ENCODE peak calls at places on chromosome 12, in five cellular contexts. N is HCT116; Z is IMR-90; F is CD8-positive, alpha-beta T cell; I is fibroblast of the aortic adventitia. V is an unnamed sample.

GRCh38 chr12:12323606-12324005 is 26.4 kb downstream of the MANSC1 start:
- DNase-seq in F (no peak), N (no peak), I (no peak), Z (peak), V (no peak)

GRCh38 chr12:45292486-45293195 is 76.7 kb downstream of the ANO6 start:
- DNase-seq in N (no peak), I (no peak), Z (peak), F (no peak), V (no peak)

GRCh38 chr12:50661300-50662120 is 102.4 kb upstream of the ATF1 start:
- DNase-seq in Z (no peak), N (no peak), F (no peak), I (no peak), V (peak)

GRCh38 chr12:89461190-89461589 is 63.4 kb downstream of the GALNT4 start:
- DNase-seq in Z (peak), F (no peak), N (no peak), I (no peak), V (no peak)

GRCh38 chr12:31832740-31833540 is 104.1 kb upstream of the AMN1 start:
- DNase-seq in F (peak), I (no peak), N (no peak), Z (no peak), V (peak)

GRCh38 chr12:115443351-115443938 is 759.5 kb upstream of the TBX3 start:
- DNase-seq in I (no peak), Z (no peak), N (no peak), F (no peak), V (no peak)

GRCh38 chr12:114911196-114911595 is 227.2 kb upstream of the TBX3 start:
- DNase-seq in I (no peak), F (no peak), Z (no peak), N (no peak), V (no peak)

GRCh38 chr12:124232654-124232987 is 62.3 kb upstream of the RFLNA start:
- DNase-seq in F (no peak), I (no peak), N (no peak), Z (no peak), V (no peak)

GRCh38 chr12:124207049-124207448 is 87.8 kb upstream of the RFLNA start:
- DNase-seq in Z (no peak), N (no peak), I (no peak), F (no peak), V (no peak)

GRCh38 chr12:88706286-88706685 is 126.0 kb upstream of the KITLG start:
- DNase-seq in Z (no peak), I (peak), F (no peak), N (no peak), V (no peak)

GRCh38 chr12:85147331-85147730 is 111.2 kb downstream of the LRRIQ1 start:
- DNase-seq in N (no peak), I (no peak), F (no peak), Z (no peak), V (no peak)

GRCh38 chr12:116687888-116688287 is 50.0 kb downstream of the SPRING1 start:
- DNase-seq in F (peak), Z (no peak), N (peak), I (no peak), V (no peak)

GRCh38 chr12:88206636-88207035 is 64.5 kb downstream of the TMTC3 start:
- DNase-seq in F (no peak), I (peak), N (no peak), Z (peak), V (no peak)

GRCh38 chr12:54371328-54372112 is 7.2 kb upstream of the GPR84 start:
- DNase-seq in N (no peak), F (no peak), Z (no peak), I (peak), V (no peak)

GRCh38 chr12:27513155-27513824 is 10.7 kb upstream of the PPFIBP1 start:
- DNase-seq in F (no peak), N (no peak), I (no peak), Z (no peak), V (no peak)

GRCh38 chr12:69816082-69816481 is 8.9 kb upstream of the MYRFL start:
- DNase-seq in I (no peak), F (no peak), N (no peak), Z (no peak), V (no peak)

GRCh38 chr12:8038659-8039114 is 6.2 kb downstream of the FOXJ2 start:
- DNase-seq in Z (peak), F (peak), I (peak), N (no peak), V (no peak)

GRCh38 chr12:49810159-49810459 is 18.1 kb downstream of the NCKAP5L start:
- DNase-seq in Z (no peak), I (no peak), N (no peak), F (no peak), V (no peak)

GRCh38 chr12:93974252-93974651 is 174.1 kb upstream of the PLXNC1 start:
- DNase-seq in Z (no peak), I (peak), N (no peak), F (no peak), V (no peak)

GRCh38 chr12:117599849-117600248 is 238.4 kb upstream of the NOS1 start:
- DNase-seq in N (peak), F (no peak), I (no peak), Z (no peak), V (no peak)

GRCh38 chr12:20370001-20370381 is 1.7 kb downstream of the PDE3A start:
- DNase-seq in Z (no peak), N (no peak), I (peak), F (no peak), V (no peak)

GRCh38 chr12:65300679-65301349 is 22.3 kb downstream of the MSRB3 start:
- DNase-seq in I (peak), Z (peak), N (peak), F (no peak), V (no peak)

GRCh38 chr12:88471641-88472040 is 108.6 kb downstream of the KITLG start:
- DNase-seq in F (no peak), Z (peak), I (peak), N (peak), V (no peak)

GRCh38 chr12:108551556-108551955 is 9.4 kb downstream of the SART3 start:
- DNase-seq in N (no peak), I (peak), F (no peak), Z (peak), V (no peak)

GRCh38 chr12:4648099-4648498 is 752 bp downstream of the AKAP3 start:
- DNase-seq in N (no peak), F (no peak), Z (no peak), I (peak), V (no peak)

GRCh38 chr12:71541583-71541982 is 102.0 kb downstream of the LGR5 start:
- DNase-seq in N (no peak), I (no peak), Z (no peak), F (no peak), V (no peak)

GRCh38 chr12:48969160-48969771 is 2.3 kb downstream of the WNT10B start:
- DNase-seq in Z (no peak), I (no peak), F (no peak), N (no peak), V (no peak)

GRCh38 chr12:95784886-95785285 is 5.7 kb downstream of the NTN4 start:
- DNase-seq in F (no peak), N (no peak), Z (no peak), I (no peak), V (no peak)

GRCh38 chr12:27822076-27822712 is 42.2 kb upstream of the MANSC4 start:
- DNase-seq in N (peak), F (peak), Z (peak), I (peak), V (peak)

GRCh38 chr12:85653731-85654455 is 182.3 kb downstream of the RASSF9 start:
- DNase-seq in N (no peak), Z (no peak), I (no peak), F (no peak), V (no peak)

GRCh38 chr12:57520008-57520726 is at the start of gene DDIT3:
- DNase-seq in I (peak), F (peak), N (peak), Z (peak), V (peak)

DNA sequence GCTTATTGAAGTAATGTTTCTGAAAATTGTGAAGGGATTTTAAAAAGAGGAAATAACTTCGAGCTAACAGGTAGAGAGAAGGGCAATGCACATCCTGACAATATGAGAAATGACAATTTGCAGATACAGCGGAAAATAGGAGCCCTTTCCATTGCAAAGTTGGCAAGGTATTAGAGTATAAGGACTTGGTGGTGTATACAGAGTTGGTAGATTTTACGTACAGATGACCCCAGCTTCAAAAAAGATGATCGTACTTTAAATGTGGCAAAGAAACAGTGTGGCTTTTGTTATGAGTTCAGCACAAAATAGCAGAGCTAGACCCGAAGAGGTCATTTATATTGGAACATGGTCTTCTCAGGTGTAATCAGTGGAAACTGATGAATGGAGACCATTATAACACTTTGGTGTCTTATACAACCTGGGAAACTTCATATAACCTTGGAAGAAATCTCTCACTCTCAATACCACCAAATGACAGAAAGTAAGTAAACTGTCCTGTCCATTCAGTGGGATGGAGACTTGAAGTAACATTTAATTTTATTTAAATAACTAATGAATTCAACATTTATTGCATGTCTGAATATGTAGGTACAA is 2.3 kb downstream of the CLEC2B start:
- DNase-seq in Z (no peak), N (no peak), I (no peak), F (no peak), V (no peak)
- H3K4me3 ChIP-seq in Z (no peak), N (no peak), I (no peak), F (peak), V (no peak)

DNA sequence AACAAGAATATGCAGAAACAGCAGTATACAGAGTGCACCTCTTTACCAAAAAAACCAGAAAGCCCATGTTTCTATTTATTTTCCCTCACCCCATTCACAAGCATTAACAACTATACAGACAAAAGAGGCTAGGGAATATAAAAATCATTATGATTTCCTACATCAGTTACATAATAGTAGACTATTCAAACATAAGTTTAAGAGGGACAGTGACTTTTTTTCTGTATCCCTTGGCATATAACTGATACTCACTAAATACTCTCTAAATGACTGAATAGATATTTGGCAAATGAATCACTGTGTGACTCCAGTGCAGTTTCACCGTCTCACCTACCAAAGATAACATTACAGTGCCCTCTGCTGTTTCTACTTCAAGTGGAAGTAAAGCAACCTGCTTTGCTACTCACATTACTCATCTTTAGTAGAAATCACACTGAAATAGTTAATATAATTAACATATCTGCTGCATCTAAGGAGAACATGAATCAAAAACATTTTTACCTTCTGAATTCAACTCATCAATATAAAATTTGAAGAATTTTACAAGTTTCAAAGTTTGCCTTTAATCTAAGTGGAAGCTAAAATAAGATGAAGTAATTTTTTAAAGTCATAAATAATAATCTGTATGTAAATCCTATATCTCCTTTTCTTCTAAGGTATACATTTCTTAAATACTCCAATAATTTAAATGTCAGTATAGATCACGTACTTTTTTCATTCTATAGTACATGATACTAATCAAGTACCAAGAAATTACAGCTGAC is 103.8 kb downstream of the OSBPL8 start:
- DNase-seq in N (peak), F (no peak), I (peak), Z (peak), V (peak)
- H3K4me3 ChIP-seq in N (no peak), F (no peak), I (no peak), Z (no peak), V (no peak)

DNA sequence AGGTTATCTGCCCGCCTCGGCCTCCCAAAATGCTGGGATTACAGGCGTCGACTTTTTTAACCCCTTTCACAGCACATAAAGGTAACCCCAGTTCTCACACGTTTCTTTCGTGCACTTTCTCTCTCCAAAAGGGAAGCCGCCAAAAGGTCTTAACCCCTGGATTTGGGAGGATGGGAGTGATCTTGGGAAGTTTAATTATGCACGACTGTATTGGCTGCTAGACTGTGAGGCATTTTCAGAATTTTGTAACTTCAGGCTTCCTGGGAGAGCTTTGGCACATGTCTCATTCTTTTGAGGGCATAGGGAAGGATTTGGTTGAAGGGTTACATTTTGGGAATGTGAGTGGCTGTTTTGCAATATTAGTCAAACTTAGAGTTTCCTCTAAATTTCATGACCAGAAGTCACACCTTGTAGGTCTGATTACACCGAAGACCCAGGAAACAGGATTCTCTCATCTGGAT is 1.4 kb upstream of the SMARCC2 start:
- DNase-seq in N (no peak), F (no peak), I (no peak), Z (no peak), V (no peak)
- H3K4me3 ChIP-seq in N (peak), F (peak), I (no peak), Z (no peak), V (peak)

DNA sequence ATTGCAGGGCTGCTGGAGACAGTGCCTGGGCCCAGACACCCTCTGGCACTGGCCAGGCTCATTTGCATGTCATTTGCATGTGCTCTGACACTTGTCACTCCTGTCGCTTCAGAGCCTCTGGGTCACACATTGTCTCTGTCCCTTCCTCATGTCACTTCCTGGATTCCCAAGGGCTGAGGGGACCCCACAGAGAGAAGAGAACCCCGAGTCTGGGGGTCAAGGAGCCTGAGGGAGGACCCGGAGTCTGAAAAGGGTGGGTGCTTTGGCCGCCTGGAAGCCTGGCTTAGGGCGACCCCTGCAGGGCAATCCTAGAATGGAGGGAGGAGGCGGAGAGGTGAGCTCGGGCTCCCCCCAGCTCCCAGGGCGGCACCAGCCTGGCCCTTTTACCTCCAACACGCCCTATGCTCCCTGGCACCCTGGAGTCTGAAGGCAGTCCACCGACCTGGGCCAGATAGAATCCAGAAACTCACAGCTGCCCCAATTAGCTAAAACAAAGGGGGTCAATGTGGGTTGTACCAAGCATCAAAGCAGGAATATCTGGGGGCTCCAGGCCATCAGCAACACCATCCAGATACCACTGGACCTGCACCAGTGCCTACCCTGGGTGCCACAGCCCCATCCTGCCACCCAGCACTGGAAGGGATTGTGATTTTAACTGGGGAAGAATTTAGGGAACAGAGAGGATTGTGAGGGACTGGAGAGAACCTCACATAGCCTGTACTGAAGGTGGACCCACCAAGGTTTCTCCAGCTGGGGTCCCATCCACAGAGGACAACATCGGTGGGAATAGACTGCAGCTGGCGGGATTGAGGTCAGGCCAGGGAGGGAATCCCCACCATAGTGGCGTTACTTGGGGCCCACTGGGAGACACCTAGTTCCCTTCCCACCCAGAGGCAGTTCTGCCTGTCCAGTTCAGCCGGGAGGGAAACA is 21.8 kb upstream of the KRT78 start:
- DNase-seq in F (peak), I (peak), N (no peak), Z (peak), V (no peak)
- H3K4me3 ChIP-seq in F (no peak), I (no peak), N (no peak), Z (no peak), V (no peak)

GRCh38 chr12:11078246-11078645 is 13.9 kb downstream of the TAS2R43 start:
- DNase-seq in I (no peak), N (no peak), Z (no peak), F (no peak), V (no peak)
- H3K4me3 ChIP-seq in I (no peak), N (no peak), Z (no peak), F (no peak), V (no peak)

GRCh38 chr12:55705802-55706402 is 1.8 kb downstream of the ITGA7 start:
- DNase-seq in F (no peak), Z (no peak), N (no peak), I (no peak), V (no peak)
- H3K4me3 ChIP-seq in F (no peak), Z (no peak), N (no peak), I (peak), V (no peak)

DNA sequence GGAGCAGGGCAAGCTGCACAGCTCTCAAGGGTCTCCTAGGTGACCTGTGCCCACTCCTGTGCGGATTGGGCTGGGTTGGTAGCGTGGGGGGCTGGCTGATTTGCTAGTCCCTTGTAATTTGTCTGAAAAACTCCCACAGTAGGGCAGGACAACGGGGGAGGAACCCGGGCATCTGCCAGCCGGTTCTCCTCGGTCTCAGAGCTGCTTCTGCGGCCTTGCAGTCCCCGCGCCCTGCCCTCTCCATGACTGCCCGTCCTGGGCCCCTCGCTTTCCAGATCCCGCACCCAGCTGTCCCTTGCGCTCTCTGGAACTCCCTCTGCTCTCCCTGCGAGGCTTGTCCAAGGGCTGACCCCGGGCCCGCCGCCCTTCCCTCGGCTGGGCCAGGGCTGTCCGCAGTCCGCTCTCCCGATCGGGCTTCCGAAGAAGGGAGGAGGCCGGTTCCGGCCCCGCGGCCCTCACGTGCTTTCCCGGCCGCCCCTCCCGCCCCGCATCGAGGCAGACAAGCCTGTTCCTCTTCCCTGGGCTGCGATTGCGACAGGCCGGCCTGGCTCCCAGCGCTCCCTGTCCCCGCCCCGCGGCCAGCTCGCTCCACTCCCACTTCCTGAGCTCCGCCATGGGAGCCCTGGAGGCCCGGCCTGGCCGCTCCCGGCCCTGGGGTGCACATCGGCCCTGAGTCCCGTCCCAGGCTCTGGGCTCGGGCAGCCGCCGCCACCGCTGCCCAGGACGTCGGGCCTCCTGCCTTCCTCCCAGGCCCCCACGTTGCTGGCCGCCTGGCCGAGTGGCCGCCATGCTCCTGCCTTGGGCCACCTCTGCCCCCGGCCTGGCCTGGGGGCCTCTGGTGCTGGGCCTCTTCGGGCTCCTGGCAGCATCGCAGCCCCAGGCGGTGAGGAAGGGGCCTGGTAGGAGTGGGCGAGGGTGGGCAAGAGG is at the start of gene LTBR:
- DNase-seq in Z (peak), F (no peak), I (peak), N (no peak), V (no peak)
- H3K4me3 ChIP-seq in Z (peak), F (no peak), I (peak), N (peak), V (no peak)

DNA sequence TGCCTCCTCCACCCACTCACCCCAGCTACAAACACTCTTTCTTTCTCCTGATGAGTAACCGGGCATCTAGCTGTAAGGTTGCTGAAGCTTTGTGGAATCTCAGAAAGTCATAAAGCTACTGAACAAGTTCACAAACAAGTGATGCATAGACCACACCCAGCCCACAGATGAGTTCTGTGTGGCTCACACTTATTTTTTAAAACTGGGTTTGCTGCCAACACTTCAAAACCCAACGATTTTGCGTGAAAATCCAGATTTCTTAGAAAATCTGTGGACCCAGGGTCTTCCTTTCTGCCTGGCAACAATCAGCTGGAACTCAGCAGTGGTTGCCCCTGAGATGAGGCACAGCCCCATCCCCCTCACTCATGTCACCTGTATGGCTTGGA is 96.1 kb downstream of the APAF1 start:
- DNase-seq in F (no peak), I (no peak), N (no peak), Z (peak), V (no peak)
- H3K4me3 ChIP-seq in F (no peak), I (no peak), N (no peak), Z (no peak), V (no peak)

GRCh38 chr12:90897316-90897715 is 57.7 kb downstream of the CCER1 start:
- DNase-seq in N (no peak), Z (no peak), F (no peak), I (no peak), V (no peak)
- H3K4me3 ChIP-seq in N (no peak), Z (no peak), F (no peak), I (no peak), V (no peak)